ENCODE peak calls at places on chromosomes 3 and 15, in six cellular contexts. E, N, S, M, R and A are unnamed samples.

GRCh38 chr15:62359416-62359815 is 194.3 kb upstream of the C2CD4B start:
- DNase-seq in E (no peak), N (no peak), S (no peak), M (no peak), R (no peak), A (no peak)

GRCh38 chr3:46541856-46542255 is 24.2 kb downstream of the LRRC2 start:
- DNase-seq in E (no peak), N (no peak), S (no peak), M (no peak), R (no peak), A (no peak)

GRCh38 chr3:16411450-16411849 is 102.0 kb downstream of the RFTN1 start:
- DNase-seq in E (no peak), N (no peak), S (no peak), M (no peak), R (no peak), A (no peak)

GRCh38 chr15:50107591-50108408 is 11.2 kb downstream of the ATP8B4 start:
- DNase-seq in E (no peak), N (no peak), S (no peak), M (no peak), R (no peak), A (no peak)

GRCh38 chr15:74402873-74403589 is 30.7 kb downstream of the SEMA7A start:
- DNase-seq in E (no peak), N (no peak), S (no peak), M (no peak), R (no peak), A (no peak)

GRCh38 chr15:97684249-97684648 is 276.3 kb upstream of the ARRDC4 start:
- DNase-seq in E (no peak), N (no peak), S (no peak), M (no peak), R (no peak), A (no peak)

GRCh38 chr15:31302029-31302657 is 24.5 kb upstream of the KLF13 start:
- DNase-seq in E (no peak), N (no peak), S (no peak), M (no peak), R (no peak), A (no peak)

GRCh38 chr15:77508541-77509505 is 88.1 kb downstream of the HMG20A start:
- DNase-seq in E (no peak), N (peak), S (no peak), M (no peak), R (no peak), A (no peak)

GRCh38 chr15:78709263-78709882 is 68.4 kb upstream of the CHRNB4 start:
- DNase-seq in E (no peak), N (peak), S (peak), M (peak), R (peak), A (no peak)

GRCh38 chr15:41347236-41347635 is 14.6 kb downstream of the NUSAP1 start:
- DNase-seq in E (no peak), N (no peak), S (no peak), M (no peak), R (no peak), A (no peak)

GRCh38 chr3:43341788-43342187 is 55.4 kb downstream of the SNRK start:
- DNase-seq in E (no peak), N (no peak), S (no peak), M (no peak), R (no peak), A (no peak)

GRCh38 chr15:76065267-76065666 is 5.5 kb downstream of the TMEM266 start:
- DNase-seq in E (no peak), N (no peak), S (no peak), M (no peak), R (no peak), A (no peak)

GRCh38 chr3:112775011-112775742 is 71.5 kb downstream of the CD200R1L start:
- DNase-seq in E (peak), N (no peak), S (no peak), M (peak), R (no peak), A (no peak)

GRCh38 chr15:94412979-94413741 is 181.8 kb downstream of the MCTP2 start:
- DNase-seq in E (no peak), N (peak), S (no peak), M (no peak), R (peak), A (no peak)

GRCh38 chr3:39755100-39755499 is 54.3 kb upstream of the MYRIP start:
- DNase-seq in E (no peak), N (no peak), S (no peak), M (no peak), R (no peak), A (no peak)

GRCh38 chr3:55795736-55796135 is 308.6 kb upstream of the WNT5A start:
- DNase-seq in E (no peak), N (no peak), S (no peak), M (no peak), R (no peak), A (no peak)

GRCh38 chr3:152284906-152285305 is 16.2 kb downstream of the MBNL1 start:
- DNase-seq in E (no peak), N (no peak), S (no peak), M (no peak), R (no peak), A (no peak)

GRCh38 chr3:194203482-194204035 is 67.6 kb downstream of the HES1 start:
- DNase-seq in E (no peak), N (peak), S (no peak), M (no peak), R (no peak), A (no peak)

GRCh38 chr3:31188112-31188511 is 293.7 kb upstream of the GADL1 start:
- DNase-seq in E (no peak), N (no peak), S (no peak), M (peak), R (no peak), A (no peak)

GRCh38 chr15:87940763-87941162 is 315.8 kb downstream of the NTRK3 start:
- DNase-seq in E (no peak), N (no peak), S (no peak), M (no peak), R (no peak), A (no peak)

GRCh38 chr3:49133226-49133951 is 539 bp upstream of the LAMB2 start:
- DNase-seq in E (peak), N (peak), S (peak), M (peak), R (peak), A (no peak)

GRCh38 chr15:23690015-23690414 is 2.9 kb upstream of the NDN start:
- DNase-seq in E (no peak), N (no peak), S (no peak), M (peak), R (no peak), A (no peak)

GRCh38 chr3:29195055-29195454 is 85.8 kb upstream of the RBMS3 start:
- DNase-seq in E (no peak), N (no peak), S (no peak), M (no peak), R (no peak), A (no peak)

GRCh38 chr3:83523470-83524073 is 1435.2 kb upstream of the CADM2 start:
- DNase-seq in E (no peak), N (peak), S (peak), M (no peak), R (peak), A (no peak)

GRCh38 chr3:59567656-59568055 is 517.8 kb upstream of the CFAP20DC start:
- DNase-seq in E (no peak), N (no peak), S (no peak), M (no peak), R (no peak), A (no peak)

GRCh38 chr3:89375451-89375850 is 268.0 kb downstream of the EPHA3 start:
- DNase-seq in E (no peak), N (no peak), S (no peak), M (no peak), R (no peak), A (no peak)

GRCh38 chr15:34808016-34808415 is 12.7 kb upstream of the ACTC1 start:
- DNase-seq in E (no peak), N (no peak), S (no peak), M (no peak), R (no peak), A (no peak)

GRCh38 chr15:98395974-98396627 is 252.2 kb upstream of the IGF1R start:
- DNase-seq in E (no peak), N (no peak), S (no peak), M (no peak), R (no peak), A (no peak)

GRCh38 chr3:124877617-124878016 is 9.5 kb downstream of the ITGB5 start:
- DNase-seq in E (no peak), N (no peak), S (no peak), M (no peak), R (no peak), A (no peak)

GRCh38 chr3:41662288-41662687 is 299.6 kb downstream of the ULK4 start:
- DNase-seq in E (peak), N (no peak), S (no peak), M (no peak), R (no peak), A (no peak)

GRCh38 chr3:71979155-71979554 is 194.2 kb upstream of the PROK2 start:
- DNase-seq in E (no peak), N (no peak), S (no peak), M (no peak), R (no peak), A (no peak)

GRCh38 chr3:71977525-71977924 is 192.6 kb upstream of the PROK2 start:
- DNase-seq in E (no peak), N (no peak), S (no peak), M (no peak), R (no peak), A (no peak)

GRCh38 chr3:71973337-71974030 is 188.5 kb upstream of the PROK2 start:
- DNase-seq in E (no peak), N (no peak), S (no peak), M (no peak), R (no peak), A (no peak)

GRCh38 chr3:71975573-71975972 is 190.6 kb upstream of the PROK2 start:
- DNase-seq in E (no peak), N (no peak), S (no peak), M (no peak), R (no peak), A (no peak)

DNA sequence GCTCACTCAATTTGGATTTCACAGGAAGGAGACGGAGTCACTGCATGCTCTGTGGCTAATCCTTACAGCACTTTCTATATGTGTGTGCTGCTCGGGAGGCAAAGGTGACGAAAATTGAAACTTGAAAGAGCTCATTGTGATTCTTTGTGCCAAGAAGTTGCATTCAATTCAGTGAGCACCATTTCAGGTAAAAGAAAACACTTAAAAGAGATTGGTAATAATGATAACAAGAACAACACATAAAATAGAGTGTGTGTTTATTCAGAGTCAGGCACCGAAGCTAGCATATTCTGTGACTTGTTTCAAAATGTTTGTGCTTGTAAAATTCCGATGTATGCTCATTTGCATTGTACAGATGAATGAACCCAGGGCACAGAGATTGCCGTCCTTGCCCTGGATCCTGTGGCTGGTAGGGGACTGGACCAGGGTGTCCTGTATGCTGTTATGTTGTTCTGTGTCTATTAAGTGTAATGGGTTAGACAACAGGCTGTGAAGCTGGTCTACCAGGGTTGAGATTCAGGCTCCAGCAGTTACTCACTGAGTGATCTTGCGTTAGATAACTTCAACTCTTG is 193.3 kb upstream of the PROK2 start:
- DNase-seq in E (no peak), N (no peak), S (no peak), M (no peak), R (no peak), A (no peak)
- TF ChIP-seq CTCF in E (no peak), N (no peak), S (no peak), M (no peak), R (no peak), A (no peak)

DNA sequence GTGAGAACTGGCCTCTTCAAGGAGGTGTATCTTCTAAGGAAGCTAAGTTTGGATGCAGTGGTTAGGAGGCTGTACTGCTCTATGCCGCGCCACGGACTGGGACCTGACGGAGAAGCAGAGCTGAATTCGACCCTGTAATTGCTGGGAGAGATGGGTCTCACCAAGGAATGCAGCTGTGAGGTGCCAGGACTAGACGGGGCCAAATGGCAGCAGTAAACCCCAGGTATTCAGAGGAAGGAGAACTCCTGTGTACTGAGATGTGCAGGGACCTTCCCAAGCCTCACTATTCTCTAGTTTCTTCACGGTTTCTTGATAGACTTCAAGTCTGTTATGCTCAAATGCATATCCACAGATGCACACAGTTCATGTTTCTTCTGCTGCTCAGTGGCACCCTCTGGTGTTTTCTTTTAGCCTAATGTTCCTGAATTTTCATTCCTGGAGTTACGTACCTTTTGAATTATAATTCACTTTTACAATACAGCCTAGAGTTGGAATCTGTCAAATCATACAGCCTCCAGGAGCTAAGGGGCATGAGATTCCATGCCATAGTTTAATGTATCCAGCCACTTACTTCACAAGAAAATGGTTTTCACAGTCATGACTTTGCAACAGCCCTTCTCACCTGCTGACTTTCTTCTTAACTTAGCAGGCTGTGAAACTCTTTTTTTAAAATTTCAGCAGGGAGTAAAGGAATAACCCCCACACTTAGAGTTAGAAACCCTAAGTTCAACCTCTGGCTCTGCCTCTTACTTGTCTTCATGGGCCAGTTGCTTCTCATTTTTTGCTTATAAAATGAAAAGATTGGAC is 61.8 kb downstream of the GLDN start:
- DNase-seq in E (peak), N (peak), S (no peak), M (no peak), R (peak), A (no peak)
- TF ChIP-seq CTCF in E (peak), N (peak), S (peak), M (peak), R (peak), A (no peak)

DNA sequence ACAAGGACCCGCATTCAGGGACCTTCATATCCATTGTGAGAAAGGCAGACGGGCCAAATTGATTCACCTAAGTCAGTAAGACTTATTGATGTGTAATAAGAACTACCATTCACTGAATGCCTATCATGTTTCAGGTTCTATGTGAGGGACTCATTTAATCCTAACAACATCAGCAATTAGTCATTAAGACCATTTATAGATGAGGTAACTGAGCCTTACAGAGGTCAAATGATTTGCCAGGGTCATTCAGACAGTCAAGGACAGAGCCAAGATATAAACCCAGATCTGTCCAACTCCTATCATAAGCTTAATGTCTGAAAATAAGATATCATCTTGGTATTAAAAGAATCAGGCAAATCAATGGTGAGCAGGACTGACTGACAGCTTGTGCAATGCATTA is 453.8 kb downstream of the MAGI1 start:
- DNase-seq in E (no peak), N (no peak), S (no peak), M (no peak), R (no peak), A (no peak)
- TF ChIP-seq CTCF in E (no peak), N (no peak), S (no peak), M (no peak), R (no peak), A (no peak)

GRCh38 chr3:142680710-142681109 is 43.1 kb upstream of the TRPC1 start:
- DNase-seq in E (no peak), N (peak), S (no peak), M (no peak), R (peak), A (no peak)
- TF ChIP-seq CTCF in E (no peak), N (peak), S (no peak), M (no peak), R (peak), A (no peak)

DNA sequence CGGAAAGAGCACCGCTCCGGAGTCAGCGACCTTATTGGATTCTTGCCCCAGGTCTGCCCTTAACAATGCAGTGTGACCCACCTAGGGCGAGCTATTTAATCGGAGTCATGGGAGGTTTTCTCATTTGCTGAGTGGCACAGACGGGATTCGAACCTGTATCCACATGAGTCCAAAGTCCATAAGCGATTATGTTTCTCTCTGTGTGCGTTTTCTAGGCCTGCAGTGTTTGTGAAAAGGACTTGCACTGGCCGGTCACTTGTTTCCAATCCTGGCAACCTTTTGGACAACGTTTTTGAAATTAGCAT is 686 bp upstream of the HDGFL3 start:
- DNase-seq in E (no peak), N (peak), S (no peak), M (no peak), R (no peak), A (no peak)
- TF ChIP-seq CTCF in E (no peak), N (no peak), S (no peak), M (no peak), R (peak), A (no peak)

GRCh38 chr3:188365184-188365583 is 211.2 kb downstream of the LPP start:
- DNase-seq in E (no peak), N (no peak), S (no peak), M (no peak), R (no peak), A (no peak)

GRCh38 chr3:188361888-188362287 is 207.9 kb downstream of the LPP start:
- DNase-seq in E (no peak), N (no peak), S (no peak), M (no peak), R (no peak), A (no peak)

GRCh38 chr3:188360364-188360881 is 206.5 kb downstream of the LPP start:
- DNase-seq in E (no peak), N (no peak), S (no peak), M (no peak), R (no peak), A (no peak)

GRCh38 chr3:188358787-188359493 is 205.0 kb downstream of the LPP start:
- DNase-seq in E (no peak), N (no peak), S (no peak), M (no peak), R (no peak), A (no peak)

DNA sequence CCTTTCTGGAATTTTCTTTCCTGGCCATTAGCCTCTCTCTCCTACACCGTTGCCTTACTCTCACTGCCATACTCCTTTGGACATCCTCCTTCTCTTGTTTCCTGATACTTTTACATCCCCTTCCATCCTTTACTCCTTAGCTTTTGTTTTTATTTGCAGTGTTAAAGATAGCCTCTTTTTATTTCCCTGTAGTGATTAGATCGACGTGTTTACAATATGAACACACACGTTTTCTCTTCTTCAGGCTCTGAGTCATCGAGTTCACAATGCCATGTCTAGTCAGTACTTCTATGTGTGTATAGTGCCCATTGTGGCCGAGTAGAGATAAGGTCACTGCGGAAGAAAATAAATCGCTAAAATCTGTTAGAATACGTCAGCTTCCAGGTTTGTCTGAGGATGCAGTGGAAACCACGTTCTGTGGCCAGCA is 208.5 kb downstream of the LPP start:
- DNase-seq in E (peak), N (no peak), S (no peak), M (no peak), R (peak), A (no peak)
- TF ChIP-seq CTCF in E (peak), N (no peak), S (no peak), M (no peak), R (peak), A (peak)

GRCh38 chr3:63656791-63657190 is 4.3 kb downstream of the SNTN start:
- DNase-seq in E (peak), N (no peak), S (no peak), M (no peak), R (no peak), A (no peak)

GRCh38 chr3:63662500-63662899 is 10.0 kb downstream of the SNTN start:
- DNase-seq in E (peak), N (peak), S (no peak), M (no peak), R (no peak), A (no peak)

GRCh38 chr3:63662011-63662410 is 9.5 kb downstream of the SNTN start:
- DNase-seq in E (no peak), N (peak), S (no peak), M (no peak), R (no peak), A (no peak)

GRCh38 chr3:63655519-63655918 is 3.0 kb downstream of the SNTN start:
- DNase-seq in E (peak), N (no peak), S (no peak), M (no peak), R (no peak), A (no peak)

GRCh38 chr3:63661242-63661641 is 8.8 kb downstream of the SNTN start:
- DNase-seq in E (no peak), N (peak), S (no peak), M (no peak), R (no peak), A (no peak)
- TF ChIP-seq CTCF in E (peak), N (peak), S (no peak), M (no peak), R (no peak), A (no peak)